ENCODE peak calls at places on chromosomes 16 and 17, in ten cellular contexts. U is nucleus accumbens; J is NCI-H226; K is HTR-8/SVneo; P is COR-L47; H is cardiac muscle cell; N is HuH-7; V is LoVo; L is stimulated activated CD4-positive, alpha-beta T cell treated with anti-CD3 and anti-CD28 coated beads, Interleukin-2, amount 100 ng/mL, for 48 hours; Y is Peyer's patch. T is an unnamed sample.

GRCh38 chr16:57958544-57958943 is 12.4 kb downstream of the CNGB1 start:
- DNase-seq in U (no peak), H (no peak), K (no peak), N (no peak), P (no peak), J (no peak), Y (no peak), V (no peak), L (no peak), T (no peak)

GRCh38 chr17:1758812-1759211 is 3.0 kb upstream of the SERPINF1 start:
- DNase-seq in H (no peak), K (no peak), L (no peak), J (no peak), U (no peak), V (no peak), P (no peak), N (no peak), Y (no peak), T (no peak)

GRCh38 chr17:81167638-81168037 is 1.6 kb upstream of the AATK start:
- DNase-seq in H (no peak), N (no peak), K (no peak), P (no peak), J (no peak), Y (no peak), U (no peak), V (no peak), L (no peak), T (no peak)

GRCh38 chr17:45372325-45372869 is 55.6 kb upstream of the MAP3K14 start:
- DNase-seq in N (no peak), P (no peak), K (no peak), Y (no peak), J (peak), L (no peak), H (peak), V (peak), U (no peak), T (no peak)

GRCh38 chr17:47275245-47275984 is 21.8 kb downstream of the ITGB3 start:
- DNase-seq in J (no peak), U (no peak), K (no peak), H (peak), Y (no peak), P (no peak), L (no peak), N (no peak), V (peak), T (peak)

GRCh38 chr16:81715358-81716196 is 63.5 kb upstream of the PLCG2 start:
- DNase-seq in H (no peak), N (no peak), Y (peak), J (no peak), L (no peak), K (no peak), P (no peak), U (no peak), V (no peak), T (no peak)

GRCh38 chr17:38428643-38429371 is 543 bp downstream of the ARHGAP23 start:
- DNase-seq in V (no peak), U (peak), K (peak), Y (no peak), N (no peak), J (peak), H (peak), L (no peak), P (no peak), T (no peak)

GRCh38 chr17:45305532-45306087 is 11.2 kb downstream of the MAP3K14 start:
- DNase-seq in V (no peak), N (no peak), H (peak), J (peak), L (no peak), U (no peak), Y (no peak), K (no peak), P (no peak), T (no peak)

GRCh38 chr17:68199837-68200688 is 47.8 kb upstream of the AMZ2 start:
- DNase-seq in K (no peak), L (no peak), N (no peak), J (no peak), U (no peak), P (no peak), H (no peak), V (no peak), Y (no peak), T (no peak)

GRCh38 chr16:6967796-6968195 is 364.8 kb upstream of the RBFOX1 start:
- DNase-seq in N (no peak), U (no peak), P (no peak), L (no peak), J (no peak), K (no peak), Y (no peak), V (no peak), H (no peak), T (no peak)

GRCh38 chr17:47225911-47226688 is 17.0 kb downstream of the MYL4 start:
- DNase-seq in V (no peak), N (no peak), P (no peak), J (no peak), U (no peak), K (no peak), Y (no peak), H (peak), L (no peak), T (no peak)

T was measured in AG09309.